ENCODE peak calls at places on chromosomes 16 and 17, in four cellular contexts. C is gastrocnemius medialis, L is Caco-2, D is AG09319. S is an unnamed sample.

GRCh38 chr17:6753006-6753445 is 2.8 kb upstream of the XAF1 start:
- DNase-seq in C (peak; percentile 14), L (no peak), D (peak; percentile 34), S (no peak)

GRCh38 chr17:77965354-77965753 is 6.9 kb downstream of the TNRC6C start:
- DNase-seq in D (no peak), L (no peak), C (no peak), S (no peak)

GRCh38 chr16:11129378-11129781 is 126.6 kb downstream of the SOCS1 start:
- DNase-seq in L (no peak), C (no peak), D (peak; percentile 48), S (no peak)

GRCh38 chr17:38533241-38533640 is 72.5 kb downstream of the SRCIN1 start:
- DNase-seq in C (no peak), D (no peak), L (no peak), S (no peak)

GRCh38 chr16:80735846-80736245 is 68.6 kb downstream of the CDYL2 start:
- DNase-seq in D (no peak), C (no peak), L (no peak), S (no peak)

GRCh38 chr16:49452568-49452967 is 79.0 kb downstream of the C16orf78 start:
- DNase-seq in C (no peak), D (no peak), L (peak; percentile 23), S (no peak)

GRCh38 chr17:82217120-82217529 is 4.5 kb upstream of the CCDC57 start:
- DNase-seq in L (no peak), D (no peak), C (no peak), S (no peak)

GRCh38 chr16:12613131-12613991 is 190.3 kb downstream of the CPPED1 start:
- DNase-seq in D (no peak), C (no peak), L (peak; percentile 89), S (no peak)

GRCh38 chr16:12089492-12090161 is 113.1 kb downstream of the SNX29 start:
- DNase-seq in C (no peak), D (no peak), L (no peak), S (no peak)

GRCh38 chr16:27349276-27349675 is 35.5 kb downstream of the IL4R start:
- DNase-seq in L (no peak), D (no peak), C (no peak), S (no peak)

GRCh38 chr17:4616456-4616855 is 25.0 kb downstream of the ALOX15 start:
- DNase-seq in L (no peak), C (no peak), D (no peak), S (no peak)

GRCh38 chr16:9534759-9535158 is 443.3 kb downstream of the HAPSTR1 start:
- DNase-seq in D (no peak), C (no peak), L (no peak), S (no peak)

GRCh38 chr16:10565167-10565566 is 15.2 kb downstream of the EMP2 start:
- DNase-seq in D (no peak), L (no peak), C (no peak), S (no peak)

GRCh38 chr17:67673006-67673405 is 44.7 kb upstream of the NOL11 start:
- DNase-seq in C (no peak), D (no peak), L (no peak), S (no peak)

GRCh38 chr16:55283776-55284717 is 40.0 kb upstream of the IRX6 start:
- DNase-seq in C (no peak), L (no peak), D (no peak), S (no peak)

GRCh38 chr17:67400193-67400592 is 23.1 kb downstream of the PITPNC1 start:
- DNase-seq in D (no peak), C (no peak), L (no peak), S (no peak)

GRCh38 chr17:6989779-6990178 is 6.1 kb upstream of the ALOX12 start:
- DNase-seq in L (no peak), C (no peak), D (no peak), S (no peak)

GRCh38 chr16:31071861-31072260 is 2.2 kb downstream of the ZNF668 start:
- DNase-seq in D (peak; percentile 94), C (no peak), L (no peak), S (no peak)

GRCh38 chr17:80889897-80890550 is 101.6 kb upstream of the CHMP6 start:
- DNase-seq in C (no peak), D (no peak), L (no peak), S (no peak)

GRCh38 chr17:56096026-56096807 is 57.1 kb upstream of the ANKFN1 start:
- DNase-seq in D (peak; percentile 40), C (no peak), L (no peak), S (no peak)

GRCh38 chr16:17368511-17368910 is 102.2 kb downstream of the XYLT1 start:
- DNase-seq in L (no peak), D (no peak), C (no peak), S (no peak)

GRCh38 chr17:46044286-46044928 is 45.4 kb downstream of the STH start:
- DNase-seq in D (peak; percentile 83), L (peak; percentile 67), C (peak; percentile 80), S (peak; percentile 48)

GRCh38 chr16:50469744-50470301 is 78.4 kb upstream of the NKD1 start:
- DNase-seq in L (peak; percentile 46), C (no peak), D (no peak), S (peak; percentile 63)

GRCh38 chr17:36975922-36976515 is 27.3 kb downstream of the AATF start:
- DNase-seq in D (no peak), C (no peak), L (no peak), S (no peak)

GRCh38 chr16:70675851-70676513 is 9.9 kb downstream of the MTSS2 start:
- DNase-seq in D (no peak), C (no peak), L (no peak), S (no peak)

GRCh38 chr17:36030949-36031348 is 13.2 kb upstream of the CCL23 start:
- DNase-seq in L (no peak), C (no peak), D (no peak), S (no peak)

GRCh38 chr16:2090819-2091721 is 43.3 kb downstream of the TSC2 start:
- DNase-seq in C (peak; percentile 66), D (no peak), L (peak; percentile 94), S (peak; percentile 72)

GRCh38 chr16:77469639-77470038 is 34.8 kb upstream of the ADAMTS18 start:
- DNase-seq in D (no peak), L (no peak), C (no peak), S (no peak)

GRCh38 chr16:53456625-53457024 is 22.4 kb downstream of the RBL2 start:
- DNase-seq in D (no peak), C (no peak), L (no peak), S (no peak)

GRCh38 chr17:40363480-40363838 is 1.1 kb downstream of the GJD3 start:
- DNase-seq in L (no peak), D (no peak), C (no peak), S (no peak)

GRCh38 chr17:68238894-68239293 is 8.9 kb upstream of the AMZ2 start:
- DNase-seq in D (no peak), C (no peak), L (no peak), S (no peak)

GRCh38 chr17:47693667-47694017 is 319 bp upstream of the TBKBP1 start:
- DNase-seq in C (no peak), D (no peak), L (no peak), S (peak; percentile 52)

GRCh38 chr16:3643095-3643730 is 11.3 kb upstream of the DNASE1 start:
- DNase-seq in L (no peak), D (no peak), C (no peak), S (no peak)

GRCh38 chr17:42673885-42674754 is 2.7 kb downstream of the PLEKHH3 start:
- DNase-seq in D (no peak), C (no peak), L (no peak), S (no peak)

GRCh38 chr17:7046127-7046724 is 2.3 kb upstream of the SLC16A11 start:
- DNase-seq in D (no peak), C (no peak), L (peak; percentile 91), S (no peak)

GRCh38 chr17:43367588-43368242 is 31.1 kb upstream of the ARL4D start:
- DNase-seq in D (peak; percentile 81), C (no peak), L (peak; percentile 80), S (peak; percentile 21)

GRCh38 chr16:75532142-75532765 is 3.7 kb downstream of the CHST5 start:
- DNase-seq in C (no peak), L (peak; percentile 29), D (no peak), S (no peak)

GRCh38 chr17:3544365-3544764 is 13.2 kb downstream of the TRPV3 start:
- DNase-seq in L (no peak), D (no peak), C (no peak), S (no peak)

GRCh38 chr16:84423416-84423837 is 55.1 kb downstream of the ATP2C2 start:
- DNase-seq in L (peak; percentile 58), D (no peak), C (no peak), S (no peak)

GRCh38 chr16:86566601-86566965 is at the start of gene FOXC2:
- DNase-seq in D (peak; percentile 85), C (no peak), L (no peak), S (peak; percentile 80)

GRCh38 chr16:86565644-86566511 is 751 bp upstream of the FOXC2 start:
- DNase-seq in D (no peak), L (no peak), C (no peak), S (no peak)

GRCh38 chr16:86568677-86569623 is 2.3 kb downstream of the FOXC2 start:
- DNase-seq in D (no peak), C (no peak), L (no peak), S (no peak)

GRCh38 chr16:86567701-86568571 is 1.3 kb downstream of the FOXC2 start:
- DNase-seq in C (no peak), L (no peak), D (no peak), S (no peak)

GRCh38 chr16:86566966-86567700 is 504 bp downstream of the FOXC2 start:
- DNase-seq in D (peak; percentile 31), C (no peak), L (no peak), S (no peak)
- TF ChIP-seq CTCF in D (no peak), C (no peak), L (no peak), S (no peak)

GRCh38 chr17:50214986-50215730 is 13.7 kb upstream of the COL1A1 start:
- DNase-seq in L (peak; percentile 42), C (no peak), D (no peak), S (no peak)

GRCh38 chr17:50212121-50212843 is 10.9 kb upstream of the COL1A1 start:
- DNase-seq in L (no peak), C (no peak), D (no peak), S (no peak)

GRCh38 chr17:50211249-50212120 is 10.1 kb upstream of the COL1A1 start:
- DNase-seq in L (no peak), D (no peak), C (no peak), S (no peak)

GRCh38 chr17:50210249-50211225 is 9.1 kb upstream of the COL1A1 start:
- DNase-seq in C (no peak), D (peak; percentile 91), L (peak; percentile 93), S (peak; percentile 50)

GRCh38 chr17:50213026-50214015 is 11.9 kb upstream of the COL1A1 start:
- DNase-seq in C (no peak), D (no peak), L (no peak), S (no peak)
- TF ChIP-seq CTCF in C (no peak), D (no peak), L (no peak), S (no peak)

GRCh38 chr16:81879625-81880024 is 100.5 kb downstream of the PLCG2 start:
- DNase-seq in D (no peak), L (no peak), C (no peak), S (no peak)
- TF ChIP-seq CTCF in D (peak; percentile 15), L (peak; percentile 17), C (no peak), S (no peak)

GRCh38 chr17:54754560-54754959 is 146.1 kb upstream of the TOM1L1 start:
- DNase-seq in L (no peak), C (no peak), D (no peak), S (no peak)
- TF ChIP-seq CTCF in L (no peak), C (no peak), D (no peak), S (peak; percentile 28)